ENCODE peak calls at places on chromosomes 3 and 15, in seven cellular contexts. J is HepG2; B is stimulated activated CD8-positive, alpha-beta memory T cell treated with anti-CD3 and anti-CD28 coated beads, Interleukin-2, amount 100 ng/mL, for 48 hours; P is fibroblast of mammary gland; R is T-helper 1 cell; X is ACHN; F is amniotic stem cell. Q is an unnamed sample.

GRCh38 chr15:57227899-57228298 is 148.4 kb upstream of the CGNL1 start:
- DNase-seq in J (no peak), B (no peak), P (peak), R (no peak), X (no peak), F (peak), Q (no peak)

GRCh38 chr15:98085003-98085639 is 124.6 kb downstream of the ARRDC4 start:
- DNase-seq in J (peak), B (no peak), P (peak), R (no peak), X (peak), F (peak), Q (no peak)

GRCh38 chr3:20104167-20104661 is 64.0 kb downstream of the KAT2B start:
- DNase-seq in J (no peak), B (peak), P (no peak), R (peak), X (no peak), F (no peak), Q (no peak)

GRCh38 chr3:8503461-8503860 is 1.8 kb downstream of the LMCD1 start:
- DNase-seq in J (no peak), B (no peak), P (peak), R (no peak), X (peak), F (no peak), Q (no peak)

GRCh38 chr3:65352951-65353350 is 665.2 kb upstream of the ADAMTS9 start:
- DNase-seq in J (no peak), B (no peak), P (no peak), R (no peak), X (no peak), F (no peak), Q (no peak)

GRCh38 chr15:35691176-35691761 is 145.3 kb upstream of the DPH6 start:
- DNase-seq in J (no peak), B (no peak), P (no peak), R (no peak), X (no peak), F (no peak), Q (no peak)

GRCh38 chr3:40598962-40599361 is 74.2 kb downstream of the ZNF621 start:
- DNase-seq in J (no peak), B (no peak), P (no peak), R (no peak), X (no peak), F (no peak), Q (no peak)

GRCh38 chr3:138371070-138371950 is 22.9 kb downstream of the MRAS start:
- DNase-seq in J (no peak), B (no peak), P (no peak), R (no peak), X (no peak), F (no peak), Q (no peak)

GRCh38 chr3:197354195-197355059 is 56.0 kb upstream of the DLG1 start:
- DNase-seq in J (no peak), B (no peak), P (peak), R (no peak), X (peak), F (no peak), Q (no peak)

GRCh38 chr3:42608586-42608985 is 8.1 kb downstream of the NKTR start:
- DNase-seq in J (no peak), B (no peak), P (peak), R (no peak), X (no peak), F (no peak), Q (no peak)

GRCh38 chr3:142586803-142587406 is 8.4 kb upstream of the ATR start:
- DNase-seq in J (peak), B (no peak), P (peak), R (no peak), X (peak), F (peak), Q (no peak)

GRCh38 chr3:36302626-36303025 is 77.7 kb upstream of the STAC start:
- DNase-seq in J (no peak), B (no peak), P (no peak), R (no peak), X (no peak), F (no peak), Q (no peak)

GRCh38 chr15:66767370-66767769 is 65.3 kb downstream of the SMAD6 start:
- DNase-seq in J (no peak), B (no peak), P (no peak), R (no peak), X (no peak), F (no peak), Q (no peak)

GRCh38 chr15:73074241-73074640 is 22.0 kb downstream of the NEO1 start:
- DNase-seq in J (no peak), B (no peak), P (no peak), R (no peak), X (no peak), F (no peak), Q (no peak)

GRCh38 chr3:38554127-38554827 is 58.1 kb downstream of the EXOG start:
- DNase-seq in J (no peak), B (no peak), P (no peak), R (no peak), X (no peak), F (no peak), Q (peak)

GRCh38 chr3:178343433-178344038 is 192.7 kb upstream of the KCNMB2 start:
- DNase-seq in J (no peak), B (no peak), P (no peak), R (no peak), X (no peak), F (no peak), Q (no peak)

GRCh38 chr3:31014317-31015040 is 120.0 kb upstream of the GADL1 start:
- DNase-seq in J (no peak), B (no peak), P (peak), R (no peak), X (no peak), F (no peak), Q (no peak)

GRCh38 chr3:111103807-111104206 is 32.2 kb downstream of the NECTIN3 start:
- DNase-seq in J (no peak), B (no peak), P (no peak), R (no peak), X (no peak), F (no peak), Q (no peak)

GRCh38 chr3:48459331-48459730 is 12.8 kb downstream of the ATRIP start:
- DNase-seq in J (no peak), B (no peak), P (no peak), R (no peak), X (no peak), F (no peak), Q (no peak)

GRCh38 chr3:171831936-171832335 is 11.2 kb upstream of the TMEM212 start:
- DNase-seq in J (no peak), B (no peak), P (peak), R (no peak), X (no peak), F (no peak), Q (no peak)

GRCh38 chr3:11544413-11545181 is 99.1 kb downstream of the VGLL4 start:
- DNase-seq in J (peak), B (no peak), P (peak), R (no peak), X (no peak), F (no peak), Q (no peak)

GRCh38 chr3:96622878-96623277 is 191.5 kb upstream of the EPHA6 start:
- DNase-seq in J (no peak), B (no peak), P (no peak), R (no peak), X (no peak), F (no peak), Q (no peak)

GRCh38 chr15:42493694-42494093 is 1.7 kb upstream of the SNAP23 start:
- DNase-seq in J (no peak), B (no peak), P (no peak), R (no peak), X (no peak), F (no peak), Q (no peak)

GRCh38 chr15:95897651-95898050 is 432.8 kb upstream of the NR2F2 start:
- DNase-seq in J (no peak), B (no peak), P (no peak), R (no peak), X (no peak), F (no peak), Q (no peak)

GRCh38 chr3:145182196-145182911 is 978.6 kb downstream of the PLOD2 start:
- DNase-seq in J (no peak), B (no peak), P (peak), R (no peak), X (no peak), F (no peak), Q (no peak)

GRCh38 chr15:99916668-99917223 is 183.5 kb upstream of the LYSMD4 start:
- DNase-seq in J (no peak), B (no peak), P (no peak), R (no peak), X (no peak), F (no peak), Q (no peak)

GRCh38 chr3:194034556-194035336 is 101.2 kb upstream of the HES1 start:
- DNase-seq in J (no peak), B (no peak), P (no peak), R (no peak), X (no peak), F (no peak), Q (no peak)

GRCh38 chr3:22713936-22714335 is 489.2 kb upstream of the UBE2E2 start:
- DNase-seq in J (peak), B (no peak), P (peak), R (no peak), X (peak), F (peak), Q (no peak)

GRCh38 chr15:47296911-47297310 is 420.4 kb upstream of the SEMA6D start:
- DNase-seq in J (no peak), B (no peak), P (no peak), R (no peak), X (no peak), F (no peak), Q (no peak)

GRCh38 chr3:107216711-107217110 is 160.5 kb upstream of the CCDC54 start:
- DNase-seq in J (no peak), B (no peak), P (peak), R (no peak), X (no peak), F (peak), Q (no peak)

GRCh38 chr3:60636846-60637245 is 614.4 kb downstream of the FHIT start:
- DNase-seq in J (no peak), B (no peak), P (peak), R (no peak), X (peak), F (no peak), Q (no peak)

GRCh38 chr15:64247535-64247905 is 84.7 kb upstream of the PPIB start:
- DNase-seq in J (peak), B (no peak), P (no peak), R (no peak), X (peak), F (no peak), Q (no peak)

GRCh38 chr3:167723872-167724271 is 10.8 kb downstream of the PDCD10 start:
- DNase-seq in J (no peak), B (no peak), P (no peak), R (no peak), X (no peak), F (no peak), Q (no peak)

GRCh38 chr3:191882289-191882688 is 421.3 kb downstream of the PYDC2 start:
- DNase-seq in J (no peak), B (no peak), P (no peak), R (no peak), X (peak), F (no peak), Q (no peak)

GRCh38 chr3:165868088-165868487 is 30.9 kb upstream of the BCHE start:
- DNase-seq in J (no peak), B (no peak), P (no peak), R (no peak), X (no peak), F (no peak), Q (no peak)

GRCh38 chr3:133479895-133480669 is 80.2 kb downstream of the BFSP2 start:
- DNase-seq in J (peak), B (no peak), P (no peak), R (no peak), X (no peak), F (no peak), Q (no peak)

GRCh38 chr15:51022206-51022605 is 72.5 kb downstream of the TNFAIP8L3 start:
- DNase-seq in J (no peak), B (no peak), P (peak), R (no peak), X (no peak), F (no peak), Q (no peak)

GRCh38 chr3:116052602-116053001 is 392.7 kb downstream of the LSAMP start:
- DNase-seq in J (no peak), B (no peak), P (no peak), R (no peak), X (no peak), F (no peak), Q (no peak)

GRCh38 chr3:100104817-100105413 is 9.4 kb downstream of the FILIP1L start:
- DNase-seq in J (no peak), B (no peak), P (no peak), R (no peak), X (no peak), F (no peak), Q (no peak)

Q was measured in osteocyte.